ENCODE peak calls at places on chromosomes 11 and 22, in four cellular contexts. Q, F, E and L are unnamed samples.

GRCh38 chr22:50678218-50678650 is 5.6 kb downstream of the SHANK3 start:
- DNase-seq in Q (no peak), F (peak; percentile 53), E (no peak), L (no peak)

GRCh38 chr11:76885390-76886097 is 24.8 kb downstream of the ACER3 start:
- DNase-seq in Q (peak; percentile 60), F (no peak), E (no peak), L (no peak)

GRCh38 chr11:118908931-118909618 is 16.7 kb downstream of the BCL9L start:
- DNase-seq in Q (peak; percentile 88), F (peak; percentile 94), E (peak; percentile 76), L (no peak)

GRCh38 chr22:22009661-22010060 is 27.1 kb upstream of the TOP3B start:
- DNase-seq in Q (peak; percentile 50), F (no peak), E (no peak), L (no peak)

GRCh38 chr11:61949169-61950034 is 749 bp upstream of the BEST1 start:
- DNase-seq in Q (peak; percentile 91), F (peak; percentile 91), E (peak; percentile 95), L (peak; percentile 89)

GRCh38 chr11:73999581-74000306 is 9.1 kb downstream of the UCP3 start:
- DNase-seq in Q (no peak), F (peak; percentile 35), E (no peak), L (no peak)

GRCh38 chr22:35733742-35734516 is 16.3 kb downstream of the APOL5 start:
- DNase-seq in Q (no peak), F (no peak), E (no peak), L (no peak)

GRCh38 chr11:76371170-76371569 is 9.8 kb downstream of the THAP12 start:
- DNase-seq in Q (peak; percentile 86), F (no peak), E (peak; percentile 33), L (peak; percentile 40)

GRCh38 chr11:102446606-102447005 is 6.0 kb downstream of the TMEM123 start:
- DNase-seq in Q (peak; percentile 62), F (no peak), E (peak; percentile 43), L (no peak)

GRCh38 chr11:62108017-62108750 is 15.6 kb upstream of the INCENP start:
- DNase-seq in Q (peak; percentile 75), F (no peak), E (no peak), L (no peak)

GRCh38 chr11:108793138-108793537 is 128.3 kb downstream of the DDX10 start:
- DNase-seq in Q (no peak), F (no peak), E (no peak), L (no peak)

GRCh38 chr11:64085915-64086262 is 50.2 kb downstream of the FLRT1 start:
- DNase-seq in Q (no peak), F (no peak), E (no peak), L (no peak)

GRCh38 chr22:29799217-29799680 is 32.1 kb downstream of the UQCR10 start:
- DNase-seq in Q (peak; percentile 95), F (peak; percentile 96), E (peak; percentile 68), L (peak; percentile 72)

GRCh38 chr11:92322225-92322624 is 97.6 kb downstream of the FAT3 start:
- DNase-seq in Q (peak; percentile 47), F (no peak), E (no peak), L (no peak)

GRCh38 chr22:40898850-40899357 is 37.0 kb upstream of the DNAJB7 start:
- DNase-seq in Q (peak; percentile 68), F (no peak), E (peak; percentile 9), L (no peak)

GRCh38 chr22:50314455-50315288 is 7.2 kb upstream of the PLXNB2 start:
- DNase-seq in Q (no peak), F (peak; percentile 76), E (no peak), L (no peak)

GRCh38 chr11:106608677-106609076 is 409.6 kb downstream of the GUCY1A2 start:
- DNase-seq in Q (peak; percentile 67), F (no peak), E (no peak), L (peak; percentile 23)

GRCh38 chr22:30600925-30601324 is 6.0 kb upstream of the TCN2 start:
- DNase-seq in Q (no peak), F (no peak), E (no peak), L (no peak)

GRCh38 chr11:110095554-110095953 is 2.4 kb downstream of the ZC3H12C start:
- DNase-seq in Q (peak; percentile 68), F (no peak), E (no peak), L (no peak)

GRCh38 chr11:57778318-57779037 is 16.9 kb downstream of the CTNND1 start:
- DNase-seq in Q (peak; percentile 94), F (peak; percentile 90), E (peak; percentile 87), L (peak; percentile 94)

GRCh38 chr11:79864882-79865281 is 424.1 kb upstream of the TENM4 start:
- DNase-seq in Q (no peak), F (no peak), E (no peak), L (no peak)

GRCh38 chr11:47355283-47356128 is 3.0 kb upstream of the MYBPC3 start:
- DNase-seq in Q (peak; percentile 91), F (peak; percentile 94), E (peak; percentile 36), L (peak; percentile 59)

GRCh38 chr11:1503708-1504104 is 17.1 kb upstream of the MOB2 start:
- DNase-seq in Q (no peak), F (peak; percentile 93), E (no peak), L (no peak)

GRCh38 chr22:48414662-48415061 is 1413.0 kb downstream of the BRD1 start:
- DNase-seq in Q (no peak), F (peak; percentile 34), E (no peak), L (no peak)

GRCh38 chr11:27471588-27472397 is 797 bp downstream of the LGR4 start:
- DNase-seq in Q (no peak), F (peak; percentile 69), E (no peak), L (no peak)

GRCh38 chr11:77322506-77322905 is 21.0 kb upstream of the GDPD4 start:
- DNase-seq in Q (peak; percentile 93), F (no peak), E (peak; percentile 78), L (no peak)

GRCh38 chr11:36729765-36730164 is 131.7 kb upstream of the RAG2 start:
- DNase-seq in Q (no peak), F (no peak), E (no peak), L (no peak)

GRCh38 chr11:71145368-71145767 is 107.0 kb downstream of the SHANK2 start:
- DNase-seq in Q (no peak), F (no peak), E (no peak), L (no peak)

GRCh38 chr11:74141274-74141695 is 29.5 kb downstream of the C2CD3 start:
- DNase-seq in Q (no peak), F (no peak), E (no peak), L (no peak)

GRCh38 chr11:35166369-35167360 is 27.7 kb downstream of the CD44 start:
- DNase-seq in Q (peak; percentile 95), F (peak; percentile 80), E (peak; percentile 87), L (peak; percentile 80)

GRCh38 chr22:28958611-28959010 is 75.2 kb downstream of the ZNRF3 start:
- DNase-seq in Q (peak; percentile 92), F (no peak), E (no peak), L (no peak)

GRCh38 chr11:124210421-124210820 is 27.3 kb downstream of the OR10D3 start:
- DNase-seq in Q (no peak), F (peak; percentile 61), E (no peak), L (no peak)

GRCh38 chr11:121119444-121119843 is 18.4 kb downstream of the TECTA start:
- DNase-seq in Q (no peak), F (no peak), E (no peak), L (no peak)
- TF ChIP-seq CTCF in Q (no peak), F (no peak), E (no peak), L (no peak)

DNA sequence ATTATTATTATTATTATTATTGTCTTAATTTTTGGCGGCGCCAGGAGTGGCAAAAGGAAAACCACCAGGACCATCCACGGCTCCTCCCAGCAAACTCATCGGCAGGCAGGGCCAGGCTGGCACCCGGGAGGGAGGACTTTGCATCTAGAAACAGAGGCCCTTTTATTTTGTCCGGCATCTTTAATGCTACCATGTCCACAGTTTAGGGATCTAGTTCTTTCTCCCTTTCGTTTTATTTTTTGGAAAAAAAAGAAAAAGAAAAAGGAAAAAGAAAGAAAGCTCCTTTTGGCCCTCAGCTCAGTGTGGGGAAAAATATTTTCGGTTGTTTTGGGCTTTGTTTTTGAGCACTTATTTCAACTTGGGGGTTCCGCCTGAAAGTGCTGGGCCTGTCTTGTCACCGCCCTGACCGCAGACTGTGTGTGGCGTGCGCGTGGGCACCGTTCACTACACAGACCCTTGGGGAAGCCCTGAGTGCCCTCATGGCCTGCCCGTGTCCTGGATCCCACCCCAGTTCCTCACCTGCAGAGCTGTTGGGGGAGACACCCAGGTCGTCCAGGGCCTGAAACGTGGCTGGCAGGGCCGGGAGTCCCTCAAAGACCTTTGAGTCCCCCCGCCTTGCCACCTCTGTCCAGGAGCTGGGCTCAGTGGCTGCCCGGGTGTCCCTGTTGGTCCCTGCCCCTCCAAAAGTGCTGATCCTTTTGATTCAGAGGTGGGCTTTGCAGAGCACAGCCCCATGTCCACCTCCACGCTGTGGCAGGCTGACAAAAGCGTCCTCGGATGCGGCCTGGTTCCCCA is 69.1 kb upstream of the PPARA start:
- DNase-seq in Q (no peak), F (peak; percentile 70), E (no peak), L (no peak)
- H3K4me3 ChIP-seq in Q (peak overlapping the region; percentile 94), F (peak overlapping the region; percentile 90), E (peak overlapping the region; percentile 98), L (peak overlapping the region; percentile 61)

GRCh38 chr11:69948256-69949141 is 129.3 kb upstream of the FGF3 start:
- DNase-seq in Q (no peak), F (no peak), E (no peak), L (no peak)
- TF ChIP-seq CTCF in Q (no peak), F (peak; percentile 23), E (no peak), L (no peak)

DNA sequence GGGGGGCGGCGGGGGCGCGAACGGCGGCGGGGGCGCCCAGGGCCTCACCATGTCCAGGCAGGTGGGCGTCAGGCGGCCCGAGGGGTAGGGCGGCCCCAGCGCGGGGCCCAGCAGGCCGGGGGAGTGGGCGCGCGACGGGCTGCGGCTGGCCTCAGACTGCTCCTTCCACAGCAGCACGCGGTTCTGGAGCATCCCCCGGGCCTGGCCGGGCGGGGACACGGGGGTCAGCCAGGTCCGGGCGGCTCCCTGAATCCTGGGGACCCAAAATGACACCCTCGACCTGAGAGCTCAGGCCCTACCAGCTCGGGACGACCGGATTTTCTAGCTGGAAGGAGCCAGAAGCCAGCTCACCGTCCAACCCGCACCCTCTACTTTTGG is 5.5 kb upstream of the SLC16A8 start:
- DNase-seq in Q (no peak), F (no peak), E (no peak), L (no peak)
- H3K4me3 ChIP-seq in Q (no peak overlapping the region), F (peak overlapping the region; percentile 3), E (no peak overlapping the region), L (no peak overlapping the region)

DNA sequence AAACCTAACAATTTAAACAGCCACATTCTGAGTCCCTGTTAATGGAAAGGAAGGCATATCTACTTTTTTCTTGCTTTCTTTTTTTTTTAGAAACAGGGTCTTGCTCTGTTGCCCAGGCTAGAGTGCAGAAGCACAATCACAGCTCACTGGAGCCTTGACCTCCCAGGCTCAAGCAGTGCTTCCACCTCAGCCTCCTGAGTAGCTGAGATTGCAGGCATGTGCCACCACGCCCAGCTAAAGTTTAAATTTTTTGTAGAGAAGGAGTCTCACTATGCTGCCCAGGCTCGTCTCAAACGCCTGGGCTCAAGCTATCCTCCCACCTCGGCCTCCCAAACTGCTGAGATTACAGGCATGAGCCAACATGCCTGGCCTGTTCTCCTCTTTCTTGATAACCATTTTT is 25.4 kb downstream of the ARFGAP3 start:
- DNase-seq in Q (no peak), F (no peak), E (no peak), L (no peak)
- TF ChIP-seq CTCF in Q (no peak), F (no peak), E (no peak), L (no peak)

DNA sequence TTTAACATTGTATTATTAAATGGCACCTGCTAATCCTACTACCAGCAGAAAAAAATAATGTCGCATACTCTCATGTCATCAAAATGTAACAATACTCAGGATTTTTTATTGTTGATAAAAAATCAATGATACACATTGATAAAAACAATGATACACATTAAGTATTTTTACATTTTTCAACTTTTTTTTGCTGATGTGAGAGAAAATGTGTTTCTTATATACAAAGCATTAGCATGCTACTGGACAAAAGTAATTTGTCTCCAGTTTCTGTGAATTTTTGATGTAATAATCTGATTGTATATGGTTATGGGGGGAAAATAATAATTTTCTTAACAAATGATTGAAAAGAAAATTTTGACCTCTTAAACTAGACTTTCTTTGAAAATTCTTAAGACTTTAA is 1256.6 kb upstream of the CNTN5 start:
- DNase-seq in Q (no peak), F (no peak), E (no peak), L (no peak)
- H3K4me3 ChIP-seq in Q (no peak overlapping the region), F (no peak overlapping the region), E (no peak overlapping the region), L (no peak overlapping the region)